ENCODE peak calls at places on chromosomes 5 and 9, in five cellular contexts. One of them, this sample, is unnamed.

GRCh38 chr9:133558191-133559126 is 24.0 kb downstream of the ADAMTSL2 start:
- DNase-seq in stomach: no peak
- DNase-seq in PC-3: peak
- DNase-seq in GM12878: peak
- DNase-seq in left ventricle myocardium inferior: peak
- DNase-seq in this sample: no peak

GRCh38 chr5:137921931-137922330 is 32.7 kb downstream of the PKD2L2 start:
- DNase-seq in stomach: no peak
- DNase-seq in GM12878: no peak
- DNase-seq in PC-3: peak
- DNase-seq in left ventricle myocardium inferior: no peak
- DNase-seq in this sample: no peak

GRCh38 chr5:79474416-79475173 is 39.3 kb downstream of the HOMER1 start:
- DNase-seq in stomach: no peak
- DNase-seq in GM12878: no peak
- DNase-seq in PC-3: no peak
- DNase-seq in left ventricle myocardium inferior: no peak
- DNase-seq in this sample: no peak

GRCh38 chr9:93574091-93574899 is 2.1 kb upstream of the PHF2 start:
- DNase-seq in left ventricle myocardium inferior: no peak
- DNase-seq in PC-3: no peak
- DNase-seq in stomach: peak
- DNase-seq in GM12878: no peak
- DNase-seq in this sample: no peak

GRCh38 chr5:151671979-151672378 is 14.7 kb downstream of the SPARC start:
- DNase-seq in GM12878: no peak
- DNase-seq in left ventricle myocardium inferior: no peak
- DNase-seq in stomach: no peak
- DNase-seq in PC-3: no peak
- DNase-seq in this sample: no peak

GRCh38 chr5:53099546-53099945 is 10.0 kb downstream of the MOCS2 start:
- DNase-seq in PC-3: no peak
- DNase-seq in stomach: no peak
- DNase-seq in left ventricle myocardium inferior: no peak
- DNase-seq in GM12878: no peak
- DNase-seq in this sample: no peak

GRCh38 chr5:157511656-157512644 is 51.9 kb downstream of the NIPAL4 start:
- DNase-seq in PC-3: peak
- DNase-seq in GM12878: no peak
- DNase-seq in left ventricle myocardium inferior: peak
- DNase-seq in stomach: peak
- DNase-seq in this sample: no peak

GRCh38 chr9:12965303-12965702 is 190.5 kb downstream of the LURAP1L start:
- DNase-seq in stomach: no peak
- DNase-seq in PC-3: no peak
- DNase-seq in left ventricle myocardium inferior: no peak
- DNase-seq in GM12878: no peak
- DNase-seq in this sample: no peak

GRCh38 chr9:69147041-69147834 is 26.8 kb upstream of the TJP2 start:
- DNase-seq in stomach: no peak
- DNase-seq in PC-3: no peak
- DNase-seq in left ventricle myocardium inferior: no peak
- DNase-seq in GM12878: no peak
- DNase-seq in this sample: no peak

GRCh38 chr9:32551491-32552049 is 557 bp upstream of the SMIM27 start:
- DNase-seq in stomach: no peak
- DNase-seq in GM12878: peak
- DNase-seq in PC-3: peak
- DNase-seq in left ventricle myocardium inferior: no peak
- DNase-seq in this sample: peak

GRCh38 chr9:105129731-105130130 is 114.7 kb upstream of the SLC44A1 start:
- DNase-seq in GM12878: no peak
- DNase-seq in PC-3: no peak
- DNase-seq in stomach: no peak
- DNase-seq in left ventricle myocardium inferior: no peak
- DNase-seq in this sample: no peak

GRCh38 chr9:83198336-83198735 is 135.4 kb upstream of the RASEF start:
- DNase-seq in left ventricle myocardium inferior: no peak
- DNase-seq in PC-3: no peak
- DNase-seq in GM12878: no peak
- DNase-seq in stomach: no peak
- DNase-seq in this sample: no peak

GRCh38 chr9:93730643-93731042 is 154.3 kb downstream of the PHF2 start:
- DNase-seq in GM12878: no peak
- DNase-seq in left ventricle myocardium inferior: no peak
- DNase-seq in stomach: no peak
- DNase-seq in PC-3: no peak
- DNase-seq in this sample: no peak

GRCh38 chr5:151086905-151087360 is 6.1 kb upstream of the TNIP1 start:
- DNase-seq in left ventricle myocardium inferior: no peak
- DNase-seq in PC-3: no peak
- DNase-seq in stomach: peak
- DNase-seq in GM12878: no peak
- DNase-seq in this sample: no peak

GRCh38 chr9:91966503-91966902 is 16.5 kb upstream of the ROR2 start:
- DNase-seq in GM12878: no peak
- DNase-seq in PC-3: no peak
- DNase-seq in left ventricle myocardium inferior: no peak
- DNase-seq in stomach: no peak
- DNase-seq in this sample: no peak

GRCh38 chr5:83827111-83827541 is 106.5 kb upstream of the HAPLN1 start:
- DNase-seq in left ventricle myocardium inferior: no peak
- DNase-seq in stomach: no peak
- DNase-seq in GM12878: no peak
- DNase-seq in PC-3: peak
- DNase-seq in this sample: no peak

GRCh38 chr9:99660191-99660636 is 161.5 kb upstream of the NR4A3 start:
- DNase-seq in left ventricle myocardium inferior: no peak
- DNase-seq in PC-3: no peak
- DNase-seq in GM12878: peak
- DNase-seq in stomach: no peak
- DNase-seq in this sample: no peak

GRCh38 chr9:131096490-131097258 is at the start of gene AIF1L:
- DNase-seq in PC-3: peak
- DNase-seq in left ventricle myocardium inferior: no peak
- DNase-seq in stomach: peak
- DNase-seq in GM12878: no peak
- DNase-seq in this sample: peak

GRCh38 chr9:35615981-35616680 is 2.1 kb downstream of the CD72 start:
- DNase-seq in PC-3: no peak
- DNase-seq in left ventricle myocardium inferior: no peak
- DNase-seq in GM12878: no peak
- DNase-seq in stomach: no peak
- DNase-seq in this sample: no peak

GRCh38 chr5:126014691-126015090 is 408.5 kb upstream of the GRAMD2B start:
- DNase-seq in GM12878: no peak
- DNase-seq in left ventricle myocardium inferior: no peak
- DNase-seq in stomach: no peak
- DNase-seq in PC-3: no peak
- DNase-seq in this sample: no peak

GRCh38 chr9:88691811-88692210 is 156.8 kb downstream of the NXNL2 start:
- DNase-seq in PC-3: no peak
- DNase-seq in GM12878: no peak
- DNase-seq in left ventricle myocardium inferior: no peak
- DNase-seq in stomach: no peak
- DNase-seq in this sample: no peak

GRCh38 chr9:129823163-129823933 is 588 bp downstream of the TOR1A start:
- DNase-seq in GM12878: no peak
- DNase-seq in stomach: no peak
- DNase-seq in left ventricle myocardium inferior: no peak
- DNase-seq in PC-3: peak
- DNase-seq in this sample: peak

GRCh38 chr5:112684737-112685136 is 52.9 kb upstream of the APC start:
- DNase-seq in PC-3: no peak
- DNase-seq in GM12878: no peak
- DNase-seq in stomach: no peak
- DNase-seq in left ventricle myocardium inferior: no peak
- DNase-seq in this sample: no peak

GRCh38 chr9:79674052-79674777 is 102.5 kb downstream of the TLE4 start:
- DNase-seq in left ventricle myocardium inferior: no peak
- DNase-seq in GM12878: no peak
- DNase-seq in PC-3: no peak
- DNase-seq in stomach: no peak
- DNase-seq in this sample: no peak

GRCh38 chr5:66129184-66129583 is 14.9 kb upstream of the SREK1 start:
- DNase-seq in left ventricle myocardium inferior: no peak
- DNase-seq in GM12878: no peak
- DNase-seq in stomach: no peak
- DNase-seq in PC-3: no peak
- DNase-seq in this sample: no peak

GRCh38 chr9:94212091-94212490 is 47.0 kb upstream of the ZNF169 start:
- DNase-seq in stomach: no peak
- DNase-seq in left ventricle myocardium inferior: no peak
- DNase-seq in PC-3: no peak
- DNase-seq in GM12878: no peak
- DNase-seq in this sample: no peak

GRCh38 chr9:18947772-18948391 is 85.1 kb downstream of the SAXO1 start:
- DNase-seq in PC-3: no peak
- DNase-seq in left ventricle myocardium inferior: no peak
- DNase-seq in stomach: no peak
- DNase-seq in GM12878: no peak
- DNase-seq in this sample: peak

GRCh38 chr5:68167195-68167651 is 48.3 kb upstream of the PIK3R1 start:
- DNase-seq in left ventricle myocardium inferior: no peak
- DNase-seq in stomach: no peak
- DNase-seq in GM12878: no peak
- DNase-seq in PC-3: no peak
- DNase-seq in this sample: no peak

GRCh38 chr5:33330416-33330815 is 110.3 kb upstream of the TARS1 start:
- DNase-seq in GM12878: no peak
- DNase-seq in left ventricle myocardium inferior: no peak
- DNase-seq in stomach: no peak
- DNase-seq in PC-3: no peak
- DNase-seq in this sample: no peak

GRCh38 chr9:122619996-122620395 is 5.5 kb downstream of the OR1Q1 start:
- DNase-seq in GM12878: no peak
- DNase-seq in stomach: no peak
- DNase-seq in PC-3: no peak
- DNase-seq in left ventricle myocardium inferior: no peak
- DNase-seq in this sample: no peak

GRCh38 chr5:146699129-146699528 is 179.4 kb downstream of the PPP2R2B start:
- DNase-seq in PC-3: no peak
- DNase-seq in left ventricle myocardium inferior: no peak
- DNase-seq in GM12878: no peak
- DNase-seq in stomach: no peak
- DNase-seq in this sample: peak

GRCh38 chr5:55232985-55233928 is at the start of gene CCNO:
- DNase-seq in GM12878: no peak
- DNase-seq in stomach: peak
- DNase-seq in left ventricle myocardium inferior: peak
- DNase-seq in PC-3: peak
- DNase-seq in this sample: peak

GRCh38 chr5:103464801-103465484 is 97.6 kb downstream of the NUDT12 start:
- DNase-seq in left ventricle myocardium inferior: no peak
- DNase-seq in PC-3: peak
- DNase-seq in stomach: no peak
- DNase-seq in GM12878: no peak
- DNase-seq in this sample: no peak
- TF ChIP-seq CTCF in left ventricle myocardium inferior: no peak
- TF ChIP-seq CTCF in PC-3: no peak
- TF ChIP-seq CTCF in stomach: no peak
- TF ChIP-seq CTCF in GM12878: no peak
- TF ChIP-seq CTCF in this sample: no peak

GRCh38 chr5:34734321-34734720 is 78.2 kb downstream of the RAI14 start:
- DNase-seq in PC-3: no peak
- DNase-seq in GM12878: no peak
- DNase-seq in stomach: no peak
- DNase-seq in left ventricle myocardium inferior: no peak
- DNase-seq in this sample: no peak
- H3K27ac ChIP-seq in PC-3: no peak
- H3K27ac ChIP-seq in GM12878: no peak
- H3K27ac ChIP-seq in stomach: no peak
- H3K27ac ChIP-seq in left ventricle myocardium inferior: no peak
- H3K27ac ChIP-seq in this sample: no peak

GRCh38 chr9:121268598-121269029 is 652 bp downstream of the GSN start:
- DNase-seq in stomach: no peak
- DNase-seq in PC-3: no peak
- DNase-seq in left ventricle myocardium inferior: no peak
- DNase-seq in GM12878: no peak
- DNase-seq in this sample: no peak

GRCh38 chr9:121266356-121266755 is 1.6 kb upstream of the GSN start:
- DNase-seq in GM12878: no peak
- DNase-seq in left ventricle myocardium inferior: no peak
- DNase-seq in stomach: no peak
- DNase-seq in PC-3: no peak
- DNase-seq in this sample: no peak

GRCh38 chr9:121266906-121267650 is 884 bp upstream of the GSN start:
- DNase-seq in left ventricle myocardium inferior: peak
- DNase-seq in stomach: no peak
- DNase-seq in GM12878: no peak
- DNase-seq in PC-3: no peak
- DNase-seq in this sample: no peak

GRCh38 chr9:121269030-121269887 is 1.3 kb downstream of the GSN start:
- DNase-seq in stomach: peak
- DNase-seq in GM12878: no peak
- DNase-seq in PC-3: peak
- DNase-seq in left ventricle myocardium inferior: no peak
- DNase-seq in this sample: peak

DNA sequence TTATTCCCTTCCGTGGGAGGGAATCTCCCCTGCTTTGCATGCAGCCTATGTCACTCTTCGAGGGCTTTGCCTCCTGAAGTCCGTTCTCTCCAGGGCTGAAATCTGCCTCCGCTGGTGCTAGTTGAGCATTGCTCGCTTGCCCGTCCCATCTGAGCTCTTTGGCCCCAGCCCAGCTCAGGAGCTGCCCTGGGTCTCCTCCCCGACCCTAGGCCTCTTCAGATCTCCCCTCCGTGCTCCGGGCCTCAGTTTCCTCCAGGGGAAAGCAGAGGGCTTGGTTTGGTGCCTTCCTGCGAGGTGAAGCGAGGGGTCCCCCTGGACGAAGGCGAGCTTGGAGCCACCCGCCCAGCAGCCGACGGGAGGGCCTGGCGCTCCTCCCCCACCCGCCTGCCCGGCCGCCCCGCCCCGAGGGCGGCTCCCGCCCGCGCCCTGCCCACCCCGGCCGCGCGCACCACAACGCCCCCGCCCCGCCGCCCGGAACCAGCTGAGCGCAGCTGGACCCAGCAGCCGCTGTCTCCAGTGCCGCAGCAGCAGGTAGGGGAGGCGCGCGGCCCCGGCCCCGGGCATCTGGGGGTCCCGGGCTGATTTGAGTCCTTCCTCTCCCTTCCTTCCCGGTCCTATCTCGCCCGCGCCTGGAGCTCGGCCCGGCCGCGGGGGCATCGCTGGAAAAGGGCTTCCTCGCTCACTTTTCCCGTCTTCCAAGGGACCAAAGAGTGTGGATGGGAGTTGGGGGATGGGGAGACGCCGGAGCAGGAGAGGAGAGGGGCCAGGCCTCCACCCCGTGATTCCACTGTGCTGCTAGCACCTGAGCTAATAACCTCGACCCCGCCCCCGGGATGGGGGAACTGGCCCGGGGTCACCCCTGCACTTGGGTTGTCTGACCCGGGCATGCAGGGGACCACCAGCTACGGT is at the start of gene GSN:
- DNase-seq in left ventricle myocardium inferior: peak
- DNase-seq in GM12878: no peak
- DNase-seq in stomach: peak
- DNase-seq in PC-3: peak
- DNase-seq in this sample: peak
- TF ChIP-seq CTCF in left ventricle myocardium inferior: peak
- TF ChIP-seq CTCF in GM12878: no peak
- TF ChIP-seq CTCF in stomach: peak
- TF ChIP-seq CTCF in PC-3: no peak
- TF ChIP-seq CTCF in this sample: peak

GRCh38 chr5:39697891-39698290 is 273.1 kb upstream of the DAB2 start:
- DNase-seq in stomach: no peak
- DNase-seq in left ventricle myocardium inferior: no peak
- DNase-seq in PC-3: no peak
- DNase-seq in GM12878: no peak
- DNase-seq in this sample: no peak
- H3K27ac ChIP-seq in stomach: no peak
- H3K27ac ChIP-seq in left ventricle myocardium inferior: no peak
- H3K27ac ChIP-seq in PC-3: no peak
- H3K27ac ChIP-seq in GM12878: no peak
- H3K27ac ChIP-seq in this sample: no peak